ENCODE peak calls at places on chromosomes 7 and 10, in four cellular contexts. One of them, this sample, is unnamed. For H3K9me3, the result is how much of the 10 kb centered on the place peaks cover.

GRCh38 chr10:5343979-5344378 is 20.8 kb upstream of the UCN3 start:
- DNase-seq in cardiac muscle cell: no peak
- DNase-seq in osteoblast: no peak
- DNase-seq in A549: no peak
- DNase-seq in this sample: no peak

GRCh38 chr7:17554341-17555015 is 256.0 kb downstream of the AHR start:
- DNase-seq in osteoblast: no peak
- DNase-seq in A549: no peak
- DNase-seq in cardiac muscle cell: no peak
- DNase-seq in this sample: no peak

GRCh38 chr7:101814996-101815825 is 2.2 kb upstream of the CUX1 start:
- DNase-seq in cardiac muscle cell: peak
- DNase-seq in A549: peak
- DNase-seq in osteoblast: no peak
- DNase-seq in this sample: no peak

GRCh38 chr10:63766766-63767505 is 245.7 kb downstream of the REEP3 start:
- DNase-seq in osteoblast: no peak
- DNase-seq in A549: no peak
- DNase-seq in cardiac muscle cell: peak
- DNase-seq in this sample: no peak

GRCh38 chr10:62681211-62681940 is 123.1 kb upstream of the ADO start:
- DNase-seq in A549: no peak
- DNase-seq in osteoblast: peak
- DNase-seq in cardiac muscle cell: peak
- DNase-seq in this sample: no peak

GRCh38 chr7:37346761-37347160 is 101.9 kb downstream of the ELMO1 start:
- DNase-seq in A549: no peak
- DNase-seq in osteoblast: no peak
- DNase-seq in cardiac muscle cell: no peak
- DNase-seq in this sample: no peak

GRCh38 chr7:125606661-125607060 is 677.0 kb upstream of the POT1 start:
- DNase-seq in cardiac muscle cell: no peak
- DNase-seq in osteoblast: no peak
- DNase-seq in A549: no peak
- DNase-seq in this sample: no peak

GRCh38 chr10:122421054-122421625 is 33.3 kb upstream of the ARMS2 start:
- DNase-seq in cardiac muscle cell: no peak
- DNase-seq in osteoblast: no peak
- DNase-seq in A549: no peak
- DNase-seq in this sample: no peak

GRCh38 chr7:82443044-82443800 is at the start of gene CACNA2D1:
- DNase-seq in cardiac muscle cell: peak
- DNase-seq in osteoblast: peak
- DNase-seq in A549: peak
- DNase-seq in this sample: no peak

GRCh38 chr10:29588640-29589421 is 45.9 kb downstream of the SVIL start:
- DNase-seq in osteoblast: peak
- DNase-seq in A549: no peak
- DNase-seq in cardiac muscle cell: peak
- DNase-seq in this sample: no peak

GRCh38 chr10:132283604-132284382 is 24.0 kb downstream of the STK32C start:
- DNase-seq in osteoblast: peak
- DNase-seq in A549: no peak
- DNase-seq in cardiac muscle cell: no peak
- DNase-seq in this sample: no peak

GRCh38 chr7:135976312-135977019 is 693 bp downstream of the MTPN start:
- DNase-seq in cardiac muscle cell: no peak
- DNase-seq in A549: peak
- DNase-seq in osteoblast: peak
- DNase-seq in this sample: no peak

GRCh38 chr10:17256026-17256425 is 28.0 kb downstream of the VIM start:
- DNase-seq in osteoblast: no peak
- DNase-seq in A549: no peak
- DNase-seq in cardiac muscle cell: peak
- DNase-seq in this sample: no peak

GRCh38 chr7:94513565-94513860 is 3.9 kb downstream of the CASD1 start:
- DNase-seq in osteoblast: no peak
- DNase-seq in A549: no peak
- DNase-seq in cardiac muscle cell: no peak
- DNase-seq in this sample: no peak

GRCh38 chr7:1059200-1060091 is 15.1 kb downstream of the GPR146 start:
- DNase-seq in A549: no peak
- DNase-seq in osteoblast: peak
- DNase-seq in cardiac muscle cell: peak
- DNase-seq in this sample: no peak

GRCh38 chr10:122163182-122164027 is 107.7 kb upstream of the BTBD16 start:
- DNase-seq in A549: no peak
- DNase-seq in osteoblast: peak
- DNase-seq in cardiac muscle cell: peak
- DNase-seq in this sample: no peak

GRCh38 chr7:6556196-6556595 is 4.9 kb upstream of the GRID2IP start:
- DNase-seq in A549: no peak
- DNase-seq in osteoblast: no peak
- DNase-seq in cardiac muscle cell: no peak
- DNase-seq in this sample: no peak

GRCh38 chr10:34205452-34205851 is 609.6 kb downstream of the PARD3 start:
- DNase-seq in osteoblast: no peak
- DNase-seq in cardiac muscle cell: no peak
- DNase-seq in A549: no peak
- DNase-seq in this sample: no peak

GRCh38 chr7:98869374-98870070 is at the start of gene TMEM130:
- DNase-seq in osteoblast: peak
- DNase-seq in A549: no peak
- DNase-seq in cardiac muscle cell: no peak
- DNase-seq in this sample: no peak

GRCh38 chr7:81161459-81162075 is 242.7 kb upstream of the SEMA3C start:
- DNase-seq in osteoblast: peak
- DNase-seq in A549: peak
- DNase-seq in cardiac muscle cell: peak
- DNase-seq in this sample: no peak

GRCh38 chr10:30637881-30638467 is 8.4 kb upstream of the LYZL2 start:
- DNase-seq in A549: peak
- DNase-seq in cardiac muscle cell: peak
- DNase-seq in osteoblast: peak
- DNase-seq in this sample: no peak

GRCh38 chr7:3722396-3722846 is 421.4 kb downstream of the SDK1 start:
- DNase-seq in cardiac muscle cell: peak
- DNase-seq in A549: peak
- DNase-seq in osteoblast: no peak
- DNase-seq in this sample: no peak

GRCh38 chr10:44749141-44749540 is 162.0 kb upstream of the TMEM72 start:
- DNase-seq in cardiac muscle cell: no peak
- DNase-seq in A549: no peak
- DNase-seq in osteoblast: no peak
- DNase-seq in this sample: no peak

GRCh38 chr10:79487296-79488194 is 24.8 kb upstream of the EIF5AL1 start:
- DNase-seq in cardiac muscle cell: peak
- DNase-seq in A549: peak
- DNase-seq in osteoblast: peak
- DNase-seq in this sample: no peak

GRCh38 chr10:29858352-29859267 is 200.8 kb downstream of the JCAD start:
- DNase-seq in osteoblast: no peak
- DNase-seq in cardiac muscle cell: peak
- DNase-seq in A549: peak
- DNase-seq in this sample: no peak

GRCh38 chr7:140640727-140641531 is at the start of gene DENND2A:
- DNase-seq in cardiac muscle cell: peak
- DNase-seq in osteoblast: peak
- DNase-seq in A549: no peak
- DNase-seq in this sample: no peak

GRCh38 chr7:27202741-27203134 is 2.8 kb upstream of the HOXA13 start:
- DNase-seq in A549: no peak
- DNase-seq in osteoblast: no peak
- DNase-seq in cardiac muscle cell: no peak
- DNase-seq in this sample: no peak

GRCh38 chr10:5659702-5660528 is 6.5 kb downstream of the ASB13 start:
- DNase-seq in cardiac muscle cell: peak
- DNase-seq in A549: peak
- DNase-seq in osteoblast: peak
- DNase-seq in this sample: no peak

GRCh38 chr7:108486291-108486966 is 30.2 kb upstream of the NRCAM start:
- DNase-seq in A549: no peak
- DNase-seq in osteoblast: peak
- DNase-seq in cardiac muscle cell: peak
- DNase-seq in this sample: no peak

GRCh38 chr10:46556515-46557318 is at the start of gene GPRIN2:
- DNase-seq in A549: peak
- DNase-seq in osteoblast: peak
- DNase-seq in cardiac muscle cell: no peak
- DNase-seq in this sample: peak

GRCh38 chr10:75650648-75651047 is 219.2 kb downstream of the LRMDA start:
- DNase-seq in osteoblast: no peak
- DNase-seq in cardiac muscle cell: no peak
- DNase-seq in A549: no peak
- DNase-seq in this sample: no peak

GRCh38 chr10:43136995-43137700 is 1.1 kb upstream of the CSGALNACT2 start:
- DNase-seq in cardiac muscle cell: peak
- DNase-seq in A549: no peak
- DNase-seq in osteoblast: peak
- DNase-seq in this sample: no peak

GRCh38 chr7:44486693-44487092 is 3.8 kb downstream of the NUDCD3 start:
- DNase-seq in osteoblast: peak
- DNase-seq in cardiac muscle cell: peak
- DNase-seq in A549: no peak
- DNase-seq in this sample: no peak

GRCh38 chr7:81761821-81762220 is 8.0 kb downstream of the HGF start:
- DNase-seq in osteoblast: no peak
- DNase-seq in A549: no peak
- DNase-seq in cardiac muscle cell: no peak
- DNase-seq in this sample: no peak

GRCh38 chr7:131250331-131250730 is 77.3 kb upstream of the MKLN1 start:
- DNase-seq in osteoblast: no peak
- DNase-seq in A549: no peak
- DNase-seq in cardiac muscle cell: no peak
- DNase-seq in this sample: no peak

GRCh38 chr7:83065714-83066113 is 97.0 kb downstream of the PCLO start:
- DNase-seq in osteoblast: no peak
- DNase-seq in A549: no peak
- DNase-seq in cardiac muscle cell: peak
- DNase-seq in this sample: no peak

GRCh38 chr7:27148031-27148775 is 629 bp upstream of the HOXA6 start:
- DNase-seq in cardiac muscle cell: no peak
- DNase-seq in A549: no peak
- DNase-seq in osteoblast: peak
- DNase-seq in this sample: no peak

GRCh38 chr10:8321990-8322389 is 267.5 kb downstream of the GATA3 start:
- DNase-seq in A549: no peak
- DNase-seq in osteoblast: no peak
- DNase-seq in cardiac muscle cell: no peak
- DNase-seq in this sample: no peak

GRCh38 chr10:10544890-10545289 is 472.8 kb upstream of the CELF2 start:
- DNase-seq in cardiac muscle cell: no peak
- DNase-seq in A549: no peak
- DNase-seq in osteoblast: no peak
- DNase-seq in this sample: no peak

GRCh38 chr10:49164587-49165188 is 23.5 kb downstream of the TMEM273 start:
- DNase-seq in A549: peak
- DNase-seq in cardiac muscle cell: peak
- DNase-seq in osteoblast: peak
- DNase-seq in this sample: no peak

GRCh38 chr7:158576050-158576762 is 11.4 kb downstream of the PTPRN2 start:
- DNase-seq in A549: no peak
- DNase-seq in cardiac muscle cell: no peak
- DNase-seq in osteoblast: peak
- DNase-seq in this sample: no peak
- H3K9me3 ChIP-seq in A549: under half
- H3K9me3 ChIP-seq in cardiac muscle cell: under half
- H3K9me3 ChIP-seq in osteoblast: under half
- H3K9me3 ChIP-seq in this sample: under half

GRCh38 chr10:97366572-97366971 is 32.0 kb upstream of the FRAT2 start:
- DNase-seq in osteoblast: peak
- DNase-seq in cardiac muscle cell: no peak
- DNase-seq in A549: no peak
- DNase-seq in this sample: no peak
- H3K27ac ChIP-seq in osteoblast: no peak
- H3K27ac ChIP-seq in cardiac muscle cell: no peak
- H3K27ac ChIP-seq in A549: no peak
- H3K27ac ChIP-seq in this sample: no peak

DNA sequence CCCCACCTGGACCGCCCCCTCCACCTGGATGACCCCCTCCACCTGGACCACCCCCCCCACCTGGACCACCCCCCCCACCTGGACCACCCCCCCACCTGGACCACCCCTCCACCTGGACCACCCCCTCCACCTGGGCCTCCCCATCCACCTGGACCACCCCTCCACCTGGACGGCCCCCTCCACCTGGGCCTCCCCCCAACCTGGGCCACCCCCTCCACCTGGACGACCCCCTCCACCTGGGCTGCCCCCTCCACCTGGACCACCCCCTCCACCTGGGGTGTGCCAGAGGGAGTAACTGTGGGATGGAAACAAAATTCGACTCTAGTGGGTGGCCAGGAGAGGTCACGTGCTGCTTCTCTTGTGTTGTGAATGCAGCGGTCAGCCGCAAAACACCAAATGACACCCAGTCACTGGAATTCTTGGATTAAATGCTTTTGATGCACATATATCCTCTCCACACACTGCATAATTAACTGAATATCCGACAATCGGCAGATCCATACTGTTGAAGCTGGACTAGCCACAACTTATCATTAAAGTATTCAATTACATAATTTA is 316.7 kb downstream of the PTPRN2 start:
- DNase-seq in cardiac muscle cell: no peak
- DNase-seq in A549: no peak
- DNase-seq in osteoblast: peak
- DNase-seq in this sample: no peak
- H3K9me3 ChIP-seq in cardiac muscle cell: under half
- H3K9me3 ChIP-seq in A549: under half
- H3K9me3 ChIP-seq in osteoblast: under half
- H3K9me3 ChIP-seq in this sample: under half

GRCh38 chr7:15751191-15751701 is 64.8 kb upstream of the MEOX2 start:
- DNase-seq in A549: no peak
- DNase-seq in cardiac muscle cell: no peak
- DNase-seq in osteoblast: peak
- DNase-seq in this sample: no peak

GRCh38 chr7:15750741-15751140 is 64.3 kb upstream of the MEOX2 start:
- DNase-seq in cardiac muscle cell: no peak
- DNase-seq in A549: no peak
- DNase-seq in osteoblast: no peak
- DNase-seq in this sample: no peak

GRCh38 chr7:15749631-15750030 is 63.1 kb upstream of the MEOX2 start:
- DNase-seq in A549: no peak
- DNase-seq in osteoblast: no peak
- DNase-seq in cardiac muscle cell: no peak
- DNase-seq in this sample: no peak

GRCh38 chr7:15747187-15748111 is 61.0 kb upstream of the MEOX2 start:
- DNase-seq in A549: no peak
- DNase-seq in osteoblast: peak
- DNase-seq in cardiac muscle cell: peak
- DNase-seq in this sample: no peak
- H3K27ac ChIP-seq in A549: no peak
- H3K27ac ChIP-seq in osteoblast: no peak
- H3K27ac ChIP-seq in cardiac muscle cell: peak
- H3K27ac ChIP-seq in this sample: no peak